ENCODE peak calls at places on chromosomes 11 and 22, in five cellular contexts. F, I, E, S and K are unnamed samples.
A peak's percentile ranks its signal among the peaks of the same experiment; 100 is the strongest.

GRCh38 chr11:13183826-13184196 is 93.8 kb upstream of the BMAL1 start:
- DNase-seq in E (no peak), F (no peak), I (no peak), S (no peak), K (no peak)

GRCh38 chr11:80330302-80330701 is 889.5 kb upstream of the TENM4 start:
- DNase-seq in F (peak; percentile 51), E (peak; percentile 56), I (no peak), S (no peak), K (no peak)

GRCh38 chr11:47236482-47236881 is 12.1 kb downstream of the ACP2 start:
- DNase-seq in S (no peak), E (peak; percentile 69), I (no peak), F (peak; percentile 68), K (no peak)

GRCh38 chr22:49368976-49369725 is 458.5 kb downstream of the BRD1 start:
- DNase-seq in S (peak; percentile 38), I (no peak), E (no peak), F (no peak), K (no peak)

GRCh38 chr11:124892750-124893454 is 4.8 kb downstream of the ROBO4 start:
- DNase-seq in F (no peak), S (no peak), E (no peak), I (no peak), K (no peak)

GRCh38 chr22:26732284-26732683 is 74.9 kb downstream of the MIAT start:
- DNase-seq in E (no peak), S (no peak), I (no peak), F (no peak), K (no peak)

GRCh38 chr11:117230981-117231636 is 764 bp downstream of the PCSK7 start:
- DNase-seq in F (no peak), E (no peak), I (no peak), S (no peak), K (no peak)

GRCh38 chr11:115718945-115719344 is 214.7 kb upstream of the CADM1 start:
- DNase-seq in F (no peak), E (no peak), I (no peak), S (no peak), K (no peak)

GRCh38 chr22:44693145-44693544 is 8.9 kb upstream of the PRR5 start:
- DNase-seq in F (no peak), E (no peak), I (no peak), S (no peak), K (no peak)

GRCh38 chr22:39518124-39518786 is 2.1 kb upstream of the ATF4 start:
- DNase-seq in F (peak; percentile 30), E (peak; percentile 19), I (no peak), S (no peak), K (no peak)

GRCh38 chr22:39519681-39520053 is 695 bp upstream of the ATF4 start:
- DNase-seq in S (no peak), I (no peak), F (no peak), E (peak; percentile 77), K (no peak)

GRCh38 chr22:39520874-39521857 is 804 bp downstream of the ATF4 start:
- DNase-seq in I (no peak), E (peak; percentile 77), S (peak; percentile 66), F (peak; percentile 73), K (peak; percentile 57)

GRCh38 chr22:39518996-39519680 is 1.2 kb upstream of the ATF4 start:
- DNase-seq in I (no peak), S (no peak), E (no peak), F (peak; percentile 48), K (peak; percentile 58)

DNA sequence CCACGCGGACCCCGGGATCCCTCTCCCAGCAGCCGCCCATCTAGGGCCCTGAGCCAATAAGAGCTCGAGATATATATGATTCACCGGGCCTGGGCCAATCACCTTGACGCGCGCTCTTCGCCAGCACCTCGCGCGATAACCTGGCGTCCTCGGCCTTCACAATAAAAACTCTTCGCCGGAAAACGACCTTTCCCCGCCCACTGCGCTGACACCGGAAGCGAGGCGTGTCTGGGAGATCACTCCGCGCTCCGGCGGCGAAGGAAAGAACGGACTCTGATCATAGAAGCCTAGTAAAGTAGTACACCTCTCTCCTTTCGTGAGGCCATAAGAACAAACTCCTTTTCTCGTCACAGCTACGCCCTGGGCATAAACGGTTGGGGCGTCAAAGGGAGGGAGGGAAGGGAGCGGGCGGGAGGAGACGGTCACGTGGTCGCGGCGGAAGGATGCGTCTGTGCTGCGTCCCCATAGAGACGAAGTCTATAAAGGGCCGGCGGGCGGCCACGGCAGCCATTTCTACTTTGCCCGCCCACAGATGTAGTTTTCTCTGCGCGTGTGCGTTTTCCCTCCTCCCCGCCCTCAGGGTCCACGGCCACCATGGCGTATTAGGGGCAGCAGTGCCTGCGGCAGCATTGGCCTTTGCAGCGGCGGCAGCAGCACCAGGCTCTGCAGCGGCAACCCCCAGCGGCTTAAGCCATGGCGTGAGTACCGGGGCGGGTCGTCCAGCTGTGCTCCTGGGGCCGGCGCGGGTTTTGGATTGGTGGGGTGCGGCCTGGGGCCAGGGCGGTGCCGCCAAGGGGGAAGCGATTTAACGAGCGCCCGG is at the start of gene ATF4:
- DNase-seq in F (peak; percentile 99), S (peak; percentile 93), E (peak; percentile 100), I (peak; percentile 99), K (peak; percentile 100)
- H4K91ac ChIP-seq in F (peak within 1 kb of the TSS; percentile 100), S (peak within 1 kb of the TSS; percentile 100), E (peak within 1 kb of the TSS; percentile 98), I (peak within 1 kb of the TSS; percentile 91), K (peak within 1 kb of the TSS; percentile 96)

GRCh38 chr11:119540370-119541125 is 117.6 kb upstream of the THY1 start:
- DNase-seq in I (no peak), E (no peak), S (peak; percentile 28), F (no peak), K (no peak)
- H3K4me3 ChIP-seq in I (no peak overlapping the region), E (no peak overlapping the region), S (no peak overlapping the region), F (no peak overlapping the region), K (no peak overlapping the region)

DNA sequence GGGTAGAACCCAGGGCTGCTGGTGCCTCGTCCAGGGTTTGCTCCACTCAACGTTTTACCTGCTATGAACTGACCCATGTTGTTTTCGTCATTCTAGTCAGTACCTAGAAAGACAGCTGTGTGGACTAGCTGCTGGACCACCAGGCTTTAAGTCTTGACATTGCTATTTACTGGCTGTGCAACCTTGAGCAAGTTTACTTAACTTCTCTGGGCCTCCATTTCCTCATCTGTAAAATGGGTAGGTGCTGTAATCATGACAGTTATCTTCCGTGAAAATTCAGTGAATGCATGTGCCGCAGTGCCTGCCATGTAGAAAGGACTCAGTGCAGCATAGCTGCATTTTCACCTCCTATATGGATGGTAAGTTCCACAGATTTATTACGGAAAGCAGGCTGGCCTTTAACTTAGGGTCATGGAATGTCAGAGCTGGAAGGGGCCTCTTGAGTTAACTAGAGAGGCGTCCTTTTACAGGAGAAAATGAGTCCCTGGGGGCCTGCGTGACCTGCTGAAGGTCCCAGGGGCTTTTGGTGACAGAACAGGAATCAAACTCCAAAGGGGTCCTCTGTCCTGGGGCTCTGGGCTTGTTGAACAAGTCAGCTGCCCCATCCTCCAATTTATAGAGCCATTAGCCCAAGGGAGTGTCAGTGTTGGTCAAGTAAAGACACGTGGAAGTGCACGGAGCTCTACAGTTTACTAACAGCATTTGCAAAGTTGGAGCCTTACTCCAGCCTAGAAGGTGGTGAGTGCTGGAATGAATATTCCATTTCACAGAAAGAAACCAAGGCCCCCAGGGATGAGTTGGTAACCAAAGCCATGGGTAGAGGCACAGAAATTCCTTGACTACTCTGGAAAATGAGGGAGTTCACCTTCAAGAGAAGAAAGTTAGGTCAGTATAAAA is 12.0 kb upstream of the MALAT1 start:
- DNase-seq in I (no peak), E (no peak), S (no peak), F (no peak), K (no peak)
- H4K91ac ChIP-seq in I (no peak overlapping the region), E (peak overlapping the region; percentile 22), S (peak overlapping the region; percentile 87), F (peak overlapping the region; percentile 97), K (peak overlapping the region; percentile 97)

DNA sequence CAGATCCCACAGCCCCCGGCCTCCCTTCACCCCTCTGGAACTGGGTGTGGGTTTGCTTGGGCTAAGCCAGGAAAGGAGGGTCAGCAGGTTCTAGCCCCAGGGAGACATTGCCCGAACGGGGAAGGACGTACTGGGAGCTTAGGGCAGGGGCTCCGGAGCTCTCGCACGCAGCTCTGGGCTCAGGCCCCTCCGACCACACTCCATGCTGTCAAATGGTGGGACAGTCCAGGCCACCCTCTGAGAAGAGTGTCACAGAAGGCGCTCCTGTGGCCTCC is 13.3 kb upstream of the TEF start:
- DNase-seq in E (no peak), I (no peak), S (no peak), F (no peak), K (no peak)
- H3K4me3 ChIP-seq in E (no peak overlapping the region), I (no peak overlapping the region), S (no peak overlapping the region), F (no peak overlapping the region), K (no peak overlapping the region)

GRCh38 chr22:17239156-17239701 is 20.0 kb upstream of the ADA2 start:
- DNase-seq in E (no peak), I (no peak), F (no peak), S (no peak), K (peak; percentile 65)
- H4K91ac ChIP-seq in E (no peak overlapping the region), I (no peak overlapping the region), F (no peak overlapping the region), S (no peak overlapping the region), K (no peak overlapping the region)

GRCh38 chr11:120340529-120340928 is 4.3 kb downstream of the ARHGEF12 start:
- DNase-seq in E (no peak), F (peak; percentile 49), S (no peak), I (no peak), K (no peak)
- H3K4me3 ChIP-seq in E (peak overlapping the region; percentile 97), F (no peak overlapping the region), S (no peak overlapping the region), I (no peak overlapping the region), K (no peak overlapping the region)

DNA sequence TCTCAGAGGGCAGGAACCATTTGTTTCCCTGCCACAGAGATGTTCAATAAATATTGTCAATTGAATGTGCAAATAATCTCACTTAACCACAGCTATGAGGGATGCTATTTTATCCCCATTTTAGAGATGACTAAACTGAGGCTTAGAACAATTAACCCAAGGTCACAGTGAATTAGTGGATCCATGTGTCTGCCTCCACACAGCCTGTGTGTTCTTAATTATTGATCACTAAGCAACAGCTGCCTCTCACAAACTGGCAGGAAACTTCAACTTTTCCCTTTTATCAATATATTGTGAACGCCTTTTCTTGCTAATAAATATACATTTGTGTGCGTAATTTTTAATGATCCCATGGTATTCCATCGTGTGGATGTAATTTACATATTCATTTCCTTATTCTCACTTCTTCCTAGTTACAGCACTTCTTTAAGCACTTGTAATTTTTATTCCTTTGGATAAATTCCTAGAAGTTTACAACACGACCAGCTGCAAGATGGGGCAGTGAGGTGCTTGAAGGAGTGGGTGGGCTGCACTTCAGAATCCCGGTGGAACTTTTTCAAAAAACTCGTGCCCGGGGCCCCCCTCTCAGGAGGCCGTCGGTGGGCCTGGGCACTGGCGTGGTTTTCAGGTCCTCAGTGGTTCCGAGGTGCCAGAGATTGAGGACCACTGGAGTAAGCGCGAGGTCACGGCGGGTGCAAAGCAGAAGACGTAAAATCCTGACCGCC is 915 bp upstream of the SREBF2 start:
- DNase-seq in I (peak; percentile 26), F (peak; percentile 24), E (no peak), S (no peak), K (peak; percentile 27)
- H4K91ac ChIP-seq in I (no peak overlapping the region), F (peak overlapping the region; percentile 75), E (peak overlapping the region; percentile 94), S (peak overlapping the region; percentile 97), K (peak overlapping the region; percentile 100)